ENCODE peak calls at places on chromosome 2, in seven cellular contexts. One of them, this sample, is unnamed.

GRCh38 chr2:206456078-206456769 is 12.9 kb downstream of the ADAM23 start:
- DNase-seq in NAMALWA: no peak
- DNase-seq in NCI-H1694: no peak
- DNase-seq in neuronal stem cell: no peak
- DNase-seq in NCI-H2029: no peak
- DNase-seq in globus pallidus: no peak
- DNase-seq in GM13976: no peak
- DNase-seq in this sample: no peak

GRCh38 chr2:96528680-96529375 is 7.7 kb upstream of the ARID5A start:
- DNase-seq in NAMALWA: no peak
- DNase-seq in NCI-H1694: no peak
- DNase-seq in neuronal stem cell: no peak
- DNase-seq in NCI-H2029: no peak
- DNase-seq in globus pallidus: no peak
- DNase-seq in GM13976: no peak
- DNase-seq in this sample: no peak

GRCh38 chr2:106288873-106289272 is 94.8 kb upstream of the UXS1 start:
- DNase-seq in NAMALWA: no peak
- DNase-seq in NCI-H1694: no peak
- DNase-seq in neuronal stem cell: no peak
- DNase-seq in NCI-H2029: no peak
- DNase-seq in globus pallidus: no peak
- DNase-seq in GM13976: no peak
- DNase-seq in this sample: no peak

GRCh38 chr2:25341753-25342371 is at the start of gene DNMT3A:
- DNase-seq in NAMALWA: peak; percentile 59
- DNase-seq in NCI-H1694: peak; percentile 37
- DNase-seq in neuronal stem cell: no peak
- DNase-seq in NCI-H2029: peak; percentile 57
- DNase-seq in globus pallidus: peak; percentile 83
- DNase-seq in GM13976: peak; percentile 82
- DNase-seq in this sample: peak; percentile 49

GRCh38 chr2:56239030-56239429 is 55.2 kb downstream of the CCDC85A start:
- DNase-seq in NAMALWA: no peak
- DNase-seq in NCI-H1694: no peak
- DNase-seq in neuronal stem cell: no peak
- DNase-seq in NCI-H2029: no peak
- DNase-seq in globus pallidus: no peak
- DNase-seq in GM13976: no peak
- DNase-seq in this sample: no peak

GRCh38 chr2:220276736-220277444 is 649.5 kb downstream of the SLC4A3 start:
- DNase-seq in NAMALWA: no peak
- DNase-seq in NCI-H1694: no peak
- DNase-seq in neuronal stem cell: no peak
- DNase-seq in NCI-H2029: no peak
- DNase-seq in globus pallidus: no peak
- DNase-seq in GM13976: no peak
- DNase-seq in this sample: peak; percentile 79

GRCh38 chr2:239319261-239319661 is 81.6 kb downstream of the HDAC4 start:
- DNase-seq in NAMALWA: no peak
- DNase-seq in NCI-H1694: no peak
- DNase-seq in neuronal stem cell: no peak
- DNase-seq in NCI-H2029: no peak
- DNase-seq in globus pallidus: no peak
- DNase-seq in GM13976: no peak
- DNase-seq in this sample: peak; percentile 50

GRCh38 chr2:239600194-239600593 is 199.4 kb upstream of the HDAC4 start:
- DNase-seq in NAMALWA: no peak
- DNase-seq in NCI-H1694: no peak
- DNase-seq in neuronal stem cell: no peak
- DNase-seq in NCI-H2029: no peak
- DNase-seq in globus pallidus: no peak
- DNase-seq in GM13976: no peak
- DNase-seq in this sample: no peak

GRCh38 chr2:83531211-83531610 is 927.9 kb downstream of the SUCLG1 start:
- DNase-seq in NAMALWA: no peak
- DNase-seq in NCI-H1694: no peak
- DNase-seq in neuronal stem cell: peak; percentile 26
- DNase-seq in NCI-H2029: peak; percentile 67
- DNase-seq in globus pallidus: no peak
- DNase-seq in GM13976: no peak
- DNase-seq in this sample: no peak

GRCh38 chr2:50547521-50547920 is 484.4 kb downstream of the NRXN1 start:
- DNase-seq in NAMALWA: no peak
- DNase-seq in NCI-H1694: no peak
- DNase-seq in neuronal stem cell: no peak
- DNase-seq in NCI-H2029: no peak
- DNase-seq in globus pallidus: no peak
- DNase-seq in GM13976: no peak
- DNase-seq in this sample: no peak

GRCh38 chr2:131094655-131095281 is 1.5 kb upstream of the FAM168B start:
- DNase-seq in NAMALWA: no peak
- DNase-seq in NCI-H1694: no peak
- DNase-seq in neuronal stem cell: no peak
- DNase-seq in NCI-H2029: peak; percentile 3
- DNase-seq in globus pallidus: no peak
- DNase-seq in GM13976: no peak
- DNase-seq in this sample: peak; percentile 27

GRCh38 chr2:238504181-238504711 is 77.5 kb downstream of the ASB1 start:
- DNase-seq in NAMALWA: no peak
- DNase-seq in NCI-H1694: no peak
- DNase-seq in neuronal stem cell: no peak
- DNase-seq in NCI-H2029: no peak
- DNase-seq in globus pallidus: no peak
- DNase-seq in GM13976: no peak
- DNase-seq in this sample: no peak

GRCh38 chr2:239603411-239604356 is 202.9 kb upstream of the HDAC4 start:
- DNase-seq in NAMALWA: no peak
- DNase-seq in NCI-H1694: no peak
- DNase-seq in neuronal stem cell: no peak
- DNase-seq in NCI-H2029: no peak
- DNase-seq in globus pallidus: no peak
- DNase-seq in GM13976: peak; percentile 11
- DNase-seq in this sample: no peak

GRCh38 chr2:96374211-96374951 is 38.8 kb downstream of the NCAPH start:
- DNase-seq in NAMALWA: no peak
- DNase-seq in NCI-H1694: peak; percentile 83
- DNase-seq in neuronal stem cell: no peak
- DNase-seq in NCI-H2029: peak; percentile 67
- DNase-seq in globus pallidus: no peak
- DNase-seq in GM13976: no peak
- DNase-seq in this sample: peak; percentile 59

GRCh38 chr2:105744091-105744908 is 412 bp upstream of the NCK2 start:
- DNase-seq in NAMALWA: peak; percentile 67
- DNase-seq in NCI-H1694: no peak
- DNase-seq in neuronal stem cell: peak; percentile 63
- DNase-seq in NCI-H2029: peak; percentile 15
- DNase-seq in globus pallidus: peak; percentile 38
- DNase-seq in GM13976: peak; percentile 91
- DNase-seq in this sample: no peak

GRCh38 chr2:203301667-203302066 is 26.5 kb upstream of the ABI2 start:
- DNase-seq in NAMALWA: no peak
- DNase-seq in NCI-H1694: no peak
- DNase-seq in neuronal stem cell: no peak
- DNase-seq in NCI-H2029: no peak
- DNase-seq in globus pallidus: no peak
- DNase-seq in GM13976: no peak
- DNase-seq in this sample: no peak

GRCh38 chr2:99340669-99341236 is 3.6 kb downstream of the EIF5B start:
- DNase-seq in NAMALWA: no peak
- DNase-seq in NCI-H1694: no peak
- DNase-seq in neuronal stem cell: no peak
- DNase-seq in NCI-H2029: no peak
- DNase-seq in globus pallidus: no peak
- DNase-seq in GM13976: no peak
- DNase-seq in this sample: no peak

GRCh38 chr2:161424179-161424763 is 8.2 kb downstream of the TBR1 start:
- DNase-seq in NAMALWA: no peak
- DNase-seq in NCI-H1694: no peak
- DNase-seq in neuronal stem cell: peak; percentile 12
- DNase-seq in NCI-H2029: no peak
- DNase-seq in globus pallidus: no peak
- DNase-seq in GM13976: no peak
- DNase-seq in this sample: no peak

GRCh38 chr2:12162269-12163247 is 416.1 kb downstream of the LPIN1 start:
- DNase-seq in NAMALWA: no peak
- DNase-seq in NCI-H1694: peak; percentile 49
- DNase-seq in neuronal stem cell: no peak
- DNase-seq in NCI-H2029: no peak
- DNase-seq in globus pallidus: no peak
- DNase-seq in GM13976: no peak
- DNase-seq in this sample: no peak

GRCh38 chr2:206563374-206563773 is 78.9 kb upstream of the FAM237A start:
- DNase-seq in NAMALWA: no peak
- DNase-seq in NCI-H1694: no peak
- DNase-seq in neuronal stem cell: no peak
- DNase-seq in NCI-H2029: no peak
- DNase-seq in globus pallidus: no peak
- DNase-seq in GM13976: no peak
- DNase-seq in this sample: no peak

GRCh38 chr2:100976634-100977391 is 25.3 kb upstream of the RPL31 start:
- DNase-seq in NAMALWA: peak; percentile 15
- DNase-seq in NCI-H1694: no peak
- DNase-seq in neuronal stem cell: no peak
- DNase-seq in NCI-H2029: no peak
- DNase-seq in globus pallidus: no peak
- DNase-seq in GM13976: peak; percentile 79
- DNase-seq in this sample: no peak

This sample was measured in fibroblast of mammary gland.